ENCODE peak calls at places on chromosomes 4 and X, in five cellular contexts. R is activated T-helper 1 cell treated with Interleukin-2 at 50 U/mL for 16 hours; V is activated naive CD8-positive, alpha-beta T cell treated with anti-CD3 and anti-CD28 coated beads, Interleukin-2, amount 50 U/mL, for 24 hours; C is ELR; D is nephron progenitor cell. A is an unnamed sample.

GRCh38 chr4:2413821-2414610 is 4.4 kb downstream of the ZFYVE28 start:
- DNase-seq in R (no peak), V (peak; percentile 36), C (peak; percentile 36), D (no peak), A (peak; percentile 13)

GRCh38 chrX:45851434-45851991 is 650.8 kb upstream of the DIPK2B start:
- DNase-seq in R (peak; percentile 23), V (peak; percentile 66), C (peak; percentile 61), D (peak; percentile 68), A (peak; percentile 34)

GRCh38 chrX:9745417-9746115 is 20.1 kb downstream of the GPR143 start:
- DNase-seq in R (no peak), V (no peak), C (peak; percentile 63), D (no peak), A (no peak)

GRCh38 chr4:95268819-95269565 is 279.8 kb downstream of the UNC5C start:
- DNase-seq in R (no peak), V (no peak), C (no peak), D (peak; percentile 4), A (no peak)

GRCh38 chr4:24932831-24933230 is 20.0 kb upstream of the CCDC149 start:
- DNase-seq in R (no peak), V (no peak), C (no peak), D (no peak), A (no peak)

GRCh38 chr4:47209833-47210232 is 178.5 kb downstream of the GABRB1 start:
- DNase-seq in R (no peak), V (no peak), C (peak; percentile 92), D (no peak), A (no peak)

GRCh38 chr4:158169931-158170690 is 2.7 kb downstream of the GASK1B start:
- DNase-seq in R (no peak), V (no peak), C (no peak), D (no peak), A (no peak)

GRCh38 chrX:55007633-55008032 is 7.5 kb downstream of the APEX2 start:
- DNase-seq in R (no peak), V (no peak), C (peak; percentile 61), D (no peak), A (no peak)

GRCh38 chr4:33078145-33078544 is 2358.0 kb downstream of the PCDH7 start:
- DNase-seq in R (no peak), V (no peak), C (no peak), D (no peak), A (no peak)

GRCh38 chr4:7201351-7202305 is 9.3 kb downstream of the SORCS2 start:
- DNase-seq in R (no peak), V (no peak), C (no peak), D (no peak), A (no peak)